ENCODE peak calls at places on chromosomes 4 and X, in four cellular contexts. Q, M, S and D are unnamed samples.

GRCh38 chr4:147969573-147969972 is 237.7 kb downstream of the ARHGAP10 start:
- ATAC-seq in Q (no peak), M (no peak), S (no peak), D (no peak)

GRCh38 chr4:104451573-104451972 is 43.1 kb downstream of the CXXC4 start:
- ATAC-seq in Q (no peak), M (no peak), S (peak), D (peak)

GRCh38 chrX:117751155-117751554 is 365.5 kb downstream of the KLHL13 start:
- ATAC-seq in Q (no peak), M (no peak), S (no peak), D (no peak)

GRCh38 chr4:15882675-15883086 is 55.9 kb downstream of the FGFBP1 start:
- ATAC-seq in Q (peak), M (peak), S (peak), D (peak)

GRCh38 chrX:47643926-47644325 is 6.4 kb downstream of the ELK1 start:
- ATAC-seq in Q (no peak), M (no peak), S (peak), D (peak)

GRCh38 chr4:176784816-176785215 is 7.9 kb downstream of the VEGFC start:
- ATAC-seq in Q (no peak), M (no peak), S (no peak), D (peak)

GRCh38 chrX:43973249-43973672 is at the start of gene NDP:
- ATAC-seq in Q (no peak), M (no peak), S (peak), D (peak)

GRCh38 chr4:28146191-28146590 is 1285.5 kb downstream of the STIM2 start:
- ATAC-seq in Q (no peak), M (no peak), S (no peak), D (no peak)

GRCh38 chr4:154743683-154744340 is at the start of gene LRAT:
- ATAC-seq in Q (peak), M (peak), S (peak), D (peak)

GRCh38 chr4:98996056-98996941 is 778 bp downstream of the METAP1 start:
- ATAC-seq in Q (no peak), M (no peak), S (no peak), D (peak)

GRCh38 chr4:5712517-5712916 is 1.5 kb downstream of the EVC start:
- ATAC-seq in Q (no peak), M (no peak), S (no peak), D (no peak)

GRCh38 chrX:105017641-105018040 is 202.9 kb downstream of the TEX13A start:
- ATAC-seq in Q (no peak), M (no peak), S (no peak), D (no peak)